ENCODE peak calls at places on chromosomes 16 and 17, in seven cellular contexts. N is T follicular helper cell, Z is GM03348, J is T-helper 1 cell, D is HepG2, M is fibroblast of mammary gland, R is NCI-H2171 treated with DMSO at 0.1 percent for 48 hours. C is an unnamed sample.

GRCh38 chr16:87812200-87812656 is 46.4 kb upstream of the KLHDC4 start:
- DNase-seq in M (no peak), Z (no peak), N (no peak), D (peak), J (no peak), R (peak), C (no peak)

GRCh38 chr17:74267579-74267978 is 6.5 kb upstream of the DNAI2 start:
- DNase-seq in Z (no peak), R (no peak), M (no peak), J (no peak), N (no peak), D (no peak), C (no peak)

GRCh38 chr16:78773316-78773715 is 673.9 kb downstream of the WWOX start:
- DNase-seq in N (no peak), Z (no peak), D (no peak), M (no peak), J (no peak), R (no peak), C (no peak)

GRCh38 chr17:17205368-17206148 is 575 bp downstream of the PLD6 start:
- DNase-seq in D (peak), R (peak), J (peak), Z (peak), M (peak), N (peak), C (peak)

GRCh38 chr17:35769895-35770486 is 9.3 kb downstream of the C17orf50 start:
- DNase-seq in J (no peak), N (no peak), Z (no peak), R (no peak), D (no peak), M (no peak), C (no peak)

GRCh38 chr17:36610472-36610871 is 9.1 kb downstream of the MRM1 start:
- DNase-seq in N (no peak), D (no peak), J (no peak), M (peak), Z (no peak), R (no peak), C (no peak)

GRCh38 chr17:28317965-28318758 is 838 bp upstream of the TMEM97 start:
- DNase-seq in M (no peak), J (no peak), Z (no peak), R (peak), D (no peak), N (no peak), C (no peak)

GRCh38 chr17:48137658-48138057 is 30.1 kb downstream of the SNX11 start:
- DNase-seq in N (no peak), R (no peak), J (no peak), D (no peak), M (no peak), Z (no peak), C (no peak)

GRCh38 chr17:82232876-82233785 is 4.3 kb downstream of the SLC16A3 start:
- DNase-seq in J (no peak), D (no peak), Z (no peak), M (no peak), R (no peak), N (no peak), C (no peak)